ENCODE peak calls at places on chromosomes 7 and 10, in seven cellular contexts. T, H, I, N, C, O and G are unnamed samples.

GRCh38 chr7:116218051-116218645 is 7.8 kb downstream of the TES start:
- DNase-seq in C (peak), H (no peak), T (no peak), N (no peak), O (no peak), I (no peak), G (peak)

GRCh38 chr7:10888861-10889260 is 84.8 kb upstream of the PHF14 start:
- DNase-seq in H (no peak), I (no peak), C (no peak), T (no peak), N (no peak), O (no peak), G (no peak)

GRCh38 chr10:118841881-118842605 is 87.3 kb upstream of the CACUL1 start:
- DNase-seq in T (no peak), I (no peak), C (no peak), O (no peak), N (no peak), H (no peak), G (no peak)

GRCh38 chr7:137045573-137045972 is 177.1 kb downstream of the CHRM2 start:
- DNase-seq in O (no peak), H (no peak), N (no peak), C (no peak), T (no peak), I (no peak), G (no peak)

GRCh38 chr7:47418910-47419309 is 163.0 kb downstream of the TNS3 start:
- DNase-seq in C (peak), H (no peak), T (peak), O (no peak), I (no peak), N (no peak), G (peak)

GRCh38 chr7:117715784-117716445 is 157.3 kb downstream of the CTTNBP2 start:
- DNase-seq in N (peak), H (no peak), O (no peak), I (peak), T (no peak), C (peak), G (peak)

GRCh38 chr10:63217120-63217605 is 84.0 kb downstream of the NRBF2 start:
- DNase-seq in O (no peak), I (no peak), C (peak), N (no peak), H (no peak), T (no peak), G (peak)

GRCh38 chr10:23173549-23174074 is 18.5 kb upstream of the PTF1A start:
- DNase-seq in N (no peak), I (no peak), H (no peak), C (no peak), T (no peak), O (no peak), G (no peak)

GRCh38 chr7:3762146-3762831 is 461.2 kb downstream of the SDK1 start:
- DNase-seq in I (no peak), C (no peak), T (no peak), N (no peak), H (no peak), O (no peak), G (no peak)

GRCh38 chr10:19922236-19922963 is 106.2 kb downstream of the PLXDC2 start:
- DNase-seq in C (peak), O (no peak), H (no peak), N (no peak), I (no peak), T (no peak), G (peak)

GRCh38 chr10:49512121-49512809 is 26.7 kb downstream of the ERCC6 start:
- DNase-seq in T (no peak), N (no peak), I (no peak), H (peak), C (peak), O (no peak), G (peak)

GRCh38 chr10:14349081-14349480 is 18.4 kb upstream of the FRMD4A start:
- DNase-seq in T (no peak), C (no peak), N (no peak), O (no peak), H (no peak), I (peak), G (no peak)

GRCh38 chr7:55052726-55053431 is 34.1 kb downstream of the EGFR start:
- DNase-seq in I (no peak), C (peak), H (no peak), N (no peak), T (no peak), O (no peak), G (peak)

GRCh38 chr10:25682203-25682950 is 251.7 kb upstream of the MYO3A start:
- DNase-seq in T (no peak), I (no peak), C (peak), N (peak), H (no peak), O (no peak), G (peak)

GRCh38 chr10:132311338-132311939 is 3.7 kb upstream of the STK32C start:
- DNase-seq in T (peak), O (peak), N (no peak), I (no peak), H (no peak), C (no peak), G (no peak)

GRCh38 chr10:94623572-94623971 is 60.0 kb upstream of the CYP2C18 start:
- DNase-seq in C (no peak), O (no peak), H (no peak), T (no peak), I (no peak), N (no peak), G (no peak)

GRCh38 chr10:132618158-132618924 is 80.8 kb downstream of the INPP5A start:
- DNase-seq in H (no peak), C (no peak), T (no peak), I (no peak), O (no peak), N (no peak), G (no peak)

GRCh38 chr7:158015403-158016116 is 572.1 kb downstream of the PTPRN2 start:
- DNase-seq in H (no peak), O (peak), T (no peak), C (no peak), N (no peak), I (no peak), G (no peak)

GRCh38 chr10:1040133-1040532 is 8.8 kb downstream of the IDI1 start:
- DNase-seq in T (no peak), I (no peak), O (no peak), C (no peak), N (no peak), H (no peak), G (no peak)

GRCh38 chr7:156773966-156774365 is 119.0 kb downstream of the LMBR1 start:
- DNase-seq in O (no peak), C (no peak), I (no peak), T (no peak), N (no peak), H (no peak), G (peak)
- TF ChIP-seq CTCF in O (no peak), C (no peak), I (no peak), T (no peak), N (no peak), H (no peak), G (no peak)

GRCh38 chr7:106065560-106066500 is 46.3 kb downstream of the SYPL1 start:
- DNase-seq in T (peak), O (no peak), N (peak), I (no peak), C (peak), H (no peak), G (peak)
- H3K4me3 ChIP-seq in T (peak), O (peak), N (no peak), I (no peak), C (no peak), H (no peak), G (peak)

GRCh38 chr10:74114041-74114448 is 36.6 kb downstream of the AP3M1 start:
- DNase-seq in T (peak), N (peak), H (no peak), O (no peak), C (peak), I (no peak), G (no peak)
- TF ChIP-seq CTCF in T (no peak), N (no peak), H (no peak), O (no peak), C (no peak), I (no peak), G (no peak)

DNA sequence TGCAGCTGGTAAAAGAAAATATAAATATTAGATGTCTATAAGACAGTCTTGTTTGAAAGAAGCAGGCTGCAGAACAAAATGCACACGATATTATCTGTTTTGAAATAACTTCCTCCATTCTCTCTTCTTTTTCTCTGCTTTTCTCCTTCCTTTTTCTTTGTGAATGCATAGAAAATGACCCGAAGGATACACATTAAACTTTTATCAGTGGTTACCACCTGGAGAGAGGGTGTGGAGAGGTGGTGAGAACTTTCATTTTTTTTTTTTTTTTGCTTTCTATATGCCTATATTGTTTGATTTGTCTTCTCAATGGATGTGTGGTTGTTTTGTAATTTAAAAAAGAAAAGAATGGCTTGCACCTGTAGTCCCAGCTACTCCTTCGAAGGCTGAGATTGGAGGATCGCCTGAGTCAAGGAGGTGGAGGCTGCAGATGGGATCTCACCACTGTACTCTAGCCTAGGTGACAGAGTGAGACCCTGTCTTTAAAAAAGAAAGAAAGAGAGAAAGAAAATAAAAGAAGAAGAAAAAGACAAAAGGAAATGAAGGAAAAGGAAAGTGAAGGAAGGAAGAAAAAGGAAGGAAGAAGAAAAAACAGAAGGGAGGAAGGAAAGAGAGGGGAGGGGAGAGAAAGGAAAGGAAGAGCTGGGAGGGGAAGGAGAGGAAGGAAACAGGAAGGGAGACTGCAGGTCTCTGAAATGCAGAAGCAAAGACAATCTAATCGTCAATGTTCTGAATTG is 64.4 kb downstream of the SAMD9 start:
- DNase-seq in I (no peak), C (no peak), T (no peak), O (no peak), N (no peak), H (no peak), G (no peak)
- H3K4me3 ChIP-seq in I (no peak), C (no peak), T (no peak), O (no peak), N (no peak), H (no peak), G (no peak)

DNA sequence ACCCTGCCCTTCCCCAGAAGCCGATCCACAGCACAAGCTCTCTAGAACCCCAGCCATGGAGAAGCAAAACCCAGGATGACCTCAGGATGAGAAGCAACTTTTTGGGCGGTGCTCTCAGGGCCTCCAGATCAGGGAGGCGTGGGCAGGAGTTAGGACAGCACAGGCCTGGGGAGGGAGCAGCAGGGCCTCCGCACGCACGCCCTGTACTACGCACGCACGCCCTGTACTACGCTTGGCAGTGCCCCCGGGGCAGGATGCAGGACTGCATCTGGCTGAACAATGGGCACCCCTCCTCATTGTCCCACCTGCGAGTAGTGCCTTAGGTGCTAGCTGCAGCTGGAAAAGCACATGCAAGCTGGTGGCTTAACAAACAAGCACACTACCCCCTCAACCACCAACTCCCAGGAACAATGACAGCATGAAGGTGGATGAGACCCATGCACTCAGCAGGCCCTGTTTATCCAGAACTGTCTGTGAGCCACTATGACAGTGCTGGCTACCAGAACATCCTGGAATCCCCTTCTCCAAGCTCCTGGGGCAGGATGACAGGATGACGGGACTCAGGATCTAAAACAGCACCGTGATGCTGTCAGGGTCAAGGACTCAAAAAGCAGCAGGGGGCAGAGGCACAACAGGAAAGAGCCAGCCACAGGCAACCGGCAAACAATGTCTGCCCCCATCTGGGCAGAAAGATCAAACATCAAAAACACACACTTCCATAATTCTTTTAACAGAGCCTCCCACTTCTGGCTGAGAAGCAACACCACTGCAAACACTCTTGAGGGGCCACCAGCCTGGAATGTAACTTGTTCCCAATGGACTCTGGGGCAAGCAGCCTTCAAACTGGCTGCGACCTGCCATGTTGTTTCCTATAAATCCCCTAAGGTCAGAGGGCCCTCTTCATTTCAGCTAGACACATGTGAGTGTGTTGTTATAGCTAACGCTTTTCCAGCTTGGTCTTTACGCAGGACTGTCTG is 11.7 kb downstream of the PODXL start:
- DNase-seq in O (no peak), C (no peak), N (no peak), H (no peak), I (no peak), T (peak), G (peak)
- TF ChIP-seq CTCF in O (no peak), C (no peak), N (no peak), H (peak), I (no peak), T (no peak), G (peak)

GRCh38 chr7:74343281-74344127 is 54.3 kb downstream of the CLIP2 start:
- DNase-seq in I (no peak), O (no peak), H (no peak), N (no peak), C (peak), T (no peak), G (peak)

GRCh38 chr7:74334026-74334425 is 44.8 kb downstream of the CLIP2 start:
- DNase-seq in T (no peak), C (peak), N (no peak), I (no peak), O (no peak), H (no peak), G (peak)

GRCh38 chr7:74344128-74344496 is 54.9 kb downstream of the CLIP2 start:
- DNase-seq in I (no peak), N (no peak), T (no peak), C (no peak), O (no peak), H (no peak), G (peak)

GRCh38 chr7:74337926-74338325 is 48.7 kb downstream of the CLIP2 start:
- DNase-seq in N (no peak), T (no peak), C (no peak), H (no peak), O (no peak), I (no peak), G (no peak)

GRCh38 chr7:74338366-74339108 is 49.3 kb downstream of the CLIP2 start:
- DNase-seq in C (no peak), O (no peak), H (no peak), I (no peak), N (no peak), T (no peak), G (no peak)
- H3K4me3 ChIP-seq in C (no peak), O (no peak), H (no peak), I (no peak), N (no peak), T (no peak), G (no peak)

GRCh38 chr7:149716007-149716931 is 57.1 kb downstream of the ZNF467 start:
- DNase-seq in T (peak), I (peak), N (no peak), H (no peak), C (peak), O (peak), G (peak)
- TF ChIP-seq CTCF in T (no peak), I (no peak), N (no peak), H (no peak), C (no peak), O (no peak), G (no peak)